ENCODE peak calls at places on chromosomes 2 and 18, in eight cellular contexts. P, K, J, R, V, G, T and Y are unnamed samples.

GRCh38 chr18:79522451-79523220 is 126.9 kb downstream of the NFATC1 start:
- DNase-seq in P (peak), K (peak), J (no peak), R (no peak), V (no peak), G (no peak), T (no peak), Y (no peak)

GRCh38 chr2:169822785-169823392 is 1.8 kb downstream of the METTL5 start:
- DNase-seq in P (no peak), K (no peak), J (no peak), R (no peak), V (no peak), G (no peak), T (no peak), Y (no peak)

GRCh38 chr2:217061916-217062315 is 202.1 kb upstream of the TNP1 start:
- DNase-seq in P (no peak), K (no peak), J (no peak), R (no peak), V (no peak), G (no peak), T (no peak), Y (no peak)

GRCh38 chr2:60966465-60967405 is 50.8 kb upstream of the PEX13 start:
- DNase-seq in P (no peak), K (no peak), J (no peak), R (no peak), V (no peak), G (no peak), T (no peak), Y (no peak)

GRCh38 chr2:3282056-3282998 is 95.3 kb downstream of the EIPR1 start:
- DNase-seq in P (no peak), K (peak), J (no peak), R (peak), V (no peak), G (no peak), T (no peak), Y (no peak)

GRCh38 chr2:161165266-161165665 is 5.0 kb downstream of the TANK start:
- DNase-seq in P (no peak), K (no peak), J (no peak), R (no peak), V (peak), G (no peak), T (no peak), Y (no peak)

GRCh38 chr18:79515944-79516351 is 120.2 kb downstream of the NFATC1 start:
- DNase-seq in P (peak), K (peak), J (no peak), R (no peak), V (peak), G (no peak), T (no peak), Y (no peak)

GRCh38 chr2:31150120-31150670 is 12.0 kb upstream of the GALNT14 start:
- DNase-seq in P (no peak), K (no peak), J (no peak), R (no peak), V (no peak), G (no peak), T (no peak), Y (no peak)

GRCh38 chr18:6785001-6785400 is 55.5 kb downstream of the ARHGAP28 start:
- DNase-seq in P (no peak), K (no peak), J (no peak), R (no peak), V (peak), G (no peak), T (no peak), Y (no peak)

GRCh38 chr2:206378835-206379234 is 64.5 kb upstream of the ADAM23 start:
- DNase-seq in P (no peak), K (no peak), J (no peak), R (no peak), V (peak), G (no peak), T (no peak), Y (no peak)

GRCh38 chr2:196131384-196131861 is 40.0 kb downstream of the STK17B start:
- DNase-seq in P (peak), K (no peak), J (no peak), R (peak), V (peak), G (no peak), T (peak), Y (peak)

GRCh38 chr2:157837851-157838441 is 38.2 kb downstream of the ACVR1 start:
- DNase-seq in P (no peak), K (no peak), J (no peak), R (peak), V (peak), G (no peak), T (no peak), Y (no peak)

GRCh38 chr2:240434728-240435456 is 571 bp upstream of the GPC1 start:
- DNase-seq in P (peak), K (peak), J (peak), R (peak), V (peak), G (peak), T (peak), Y (peak)

GRCh38 chr2:177275041-177275440 is 10.5 kb upstream of the NFE2L2 start:
- DNase-seq in P (no peak), K (no peak), J (no peak), R (no peak), V (peak), G (no peak), T (no peak), Y (no peak)

GRCh38 chr2:207768168-207768890 is 1.4 kb downstream of the FZD5 start:
- DNase-seq in P (peak), K (peak), J (no peak), R (peak), V (peak), G (peak), T (peak), Y (no peak)

GRCh38 chr2:102664439-102665042 is 45.2 kb downstream of the SLC9A2 start:
- DNase-seq in P (peak), K (no peak), J (no peak), R (no peak), V (peak), G (no peak), T (no peak), Y (peak)

GRCh38 chr2:108363048-108363899 is 14.5 kb upstream of the SULT1C4 start:
- DNase-seq in P (no peak), K (no peak), J (no peak), R (no peak), V (no peak), G (no peak), T (no peak), Y (no peak)

GRCh38 chr2:74267068-74267467 is 68.7 kb downstream of the MTHFD2 start:
- DNase-seq in P (peak), K (no peak), J (no peak), R (no peak), V (no peak), G (no peak), T (peak), Y (no peak)

GRCh38 chr18:49161627-49162026 is 210.9 kb upstream of the SMAD7 start:
- DNase-seq in P (no peak), K (no peak), J (no peak), R (no peak), V (peak), G (no peak), T (no peak), Y (peak)

GRCh38 chr2:98948956-98949739 is 13.1 kb upstream of the CRACDL start:
- DNase-seq in P (no peak), K (no peak), J (no peak), R (no peak), V (no peak), G (no peak), T (no peak), Y (no peak)

GRCh38 chr2:47069628-47070154 is 85.4 kb downstream of the STPG4 start:
- DNase-seq in P (peak), K (peak), J (no peak), R (peak), V (peak), G (peak), T (peak), Y (no peak)

GRCh38 chr18:11495441-11495840 is 114.0 kb upstream of the SLC35G4 start:
- DNase-seq in P (no peak), K (no peak), J (no peak), R (no peak), V (no peak), G (no peak), T (no peak), Y (no peak)

GRCh38 chr2:64124571-64124970 is 19.6 kb downstream of the PELI1 start:
- DNase-seq in P (no peak), K (no peak), J (no peak), R (no peak), V (no peak), G (no peak), T (no peak), Y (no peak)

GRCh38 chr2:10363861-10364610 is 61.3 kb downstream of the HPCAL1 start:
- DNase-seq in P (no peak), K (no peak), J (no peak), R (no peak), V (no peak), G (no peak), T (no peak), Y (no peak)

GRCh38 chr2:174176898-174177297 is 71.4 kb downstream of the OLA1 start:
- DNase-seq in P (no peak), K (no peak), J (no peak), R (no peak), V (no peak), G (no peak), T (no peak), Y (no peak)

GRCh38 chr2:9336534-9337354 is 86.6 kb downstream of the ITGB1BP1 start:
- DNase-seq in P (peak), K (no peak), J (no peak), R (peak), V (peak), G (peak), T (no peak), Y (no peak)

GRCh38 chr2:180647206-180647605 is 333.2 kb upstream of the UBE2E3 start:
- DNase-seq in P (no peak), K (no peak), J (no peak), R (no peak), V (no peak), G (no peak), T (no peak), Y (no peak)

GRCh38 chr2:191103793-191104192 is 47.0 kb downstream of the STAT4 start:
- DNase-seq in P (no peak), K (no peak), J (no peak), R (no peak), V (no peak), G (no peak), T (no peak), Y (no peak)

GRCh38 chr2:60819155-60819862 is 62.1 kb upstream of the REL start:
- DNase-seq in P (no peak), K (peak), J (no peak), R (no peak), V (no peak), G (no peak), T (no peak), Y (no peak)

GRCh38 chr2:38771632-38772031 is 6.4 kb upstream of the GEMIN6 start:
- DNase-seq in P (no peak), K (no peak), J (no peak), R (no peak), V (peak), G (no peak), T (no peak), Y (no peak)

GRCh38 chr2:3725458-3726250 is 22.3 kb downstream of the DCDC2C start:
- DNase-seq in P (no peak), K (no peak), J (no peak), R (no peak), V (no peak), G (no peak), T (no peak), Y (no peak)

GRCh38 chr2:101859604-101860003 is 132.2 kb upstream of the IL1R2 start:
- DNase-seq in P (no peak), K (no peak), J (no peak), R (no peak), V (no peak), G (no peak), T (no peak), Y (no peak)

GRCh38 chr2:8487461-8487932 is 194.4 kb upstream of the ID2 start:
- DNase-seq in P (no peak), K (no peak), J (no peak), R (no peak), V (no peak), G (no peak), T (peak), Y (no peak)

GRCh38 chr2:189662674-189663226 is 1.5 kb downstream of the ASNSD1 start:
- DNase-seq in P (no peak), K (no peak), J (no peak), R (no peak), V (no peak), G (no peak), T (no peak), Y (no peak)
- H3K4me3 ChIP-seq in P (no peak), K (peak), J (peak), R (no peak), V (peak), G (peak), T (peak), Y (peak)

GRCh38 chr2:62409442-62409841 is 96.6 kb downstream of the TMEM17 start:
- DNase-seq in P (no peak), K (no peak), J (no peak), R (no peak), V (no peak), G (no peak), T (no peak), Y (no peak)

GRCh38 chr2:62407838-62408589 is 98.0 kb downstream of the TMEM17 start:
- DNase-seq in P (no peak), K (no peak), J (no peak), R (no peak), V (peak), G (peak), T (no peak), Y (no peak)

GRCh38 chr2:62410926-62411456 is 95.0 kb downstream of the TMEM17 start:
- DNase-seq in P (no peak), K (no peak), J (no peak), R (no peak), V (no peak), G (peak), T (no peak), Y (no peak)

GRCh38 chr2:62412347-62412742 is 93.7 kb downstream of the TMEM17 start:
- DNase-seq in P (no peak), K (no peak), J (no peak), R (no peak), V (no peak), G (no peak), T (no peak), Y (no peak)

DNA sequence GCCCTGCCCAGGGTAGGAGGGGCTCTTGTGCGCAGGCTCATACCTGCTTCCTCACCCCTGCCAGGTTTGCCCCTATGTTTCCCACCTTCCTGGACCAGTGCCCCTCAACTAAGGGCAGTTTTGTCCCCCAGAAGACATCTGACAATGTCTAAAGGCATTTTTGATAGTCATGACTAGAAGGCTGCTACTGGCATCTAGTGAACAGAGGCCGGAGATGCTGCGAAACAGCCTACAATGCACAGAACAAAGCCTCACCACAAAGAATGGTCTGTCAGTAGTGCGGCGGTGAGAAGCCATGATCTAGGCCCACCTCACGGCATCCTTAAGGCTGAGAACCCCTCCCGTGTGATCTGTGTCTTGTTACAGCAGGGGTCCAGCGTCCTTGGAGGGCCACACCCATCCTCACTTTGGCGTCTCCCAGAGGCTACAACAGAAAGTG is 96.0 kb downstream of the TMEM17 start:
- DNase-seq in P (no peak), K (no peak), J (no peak), R (no peak), V (no peak), G (no peak), T (peak), Y (no peak)
- TF ChIP-seq CTCF in P (no peak), K (no peak), J (no peak), R (peak), V (no peak), G (no peak), T (peak), Y (peak)

DNA sequence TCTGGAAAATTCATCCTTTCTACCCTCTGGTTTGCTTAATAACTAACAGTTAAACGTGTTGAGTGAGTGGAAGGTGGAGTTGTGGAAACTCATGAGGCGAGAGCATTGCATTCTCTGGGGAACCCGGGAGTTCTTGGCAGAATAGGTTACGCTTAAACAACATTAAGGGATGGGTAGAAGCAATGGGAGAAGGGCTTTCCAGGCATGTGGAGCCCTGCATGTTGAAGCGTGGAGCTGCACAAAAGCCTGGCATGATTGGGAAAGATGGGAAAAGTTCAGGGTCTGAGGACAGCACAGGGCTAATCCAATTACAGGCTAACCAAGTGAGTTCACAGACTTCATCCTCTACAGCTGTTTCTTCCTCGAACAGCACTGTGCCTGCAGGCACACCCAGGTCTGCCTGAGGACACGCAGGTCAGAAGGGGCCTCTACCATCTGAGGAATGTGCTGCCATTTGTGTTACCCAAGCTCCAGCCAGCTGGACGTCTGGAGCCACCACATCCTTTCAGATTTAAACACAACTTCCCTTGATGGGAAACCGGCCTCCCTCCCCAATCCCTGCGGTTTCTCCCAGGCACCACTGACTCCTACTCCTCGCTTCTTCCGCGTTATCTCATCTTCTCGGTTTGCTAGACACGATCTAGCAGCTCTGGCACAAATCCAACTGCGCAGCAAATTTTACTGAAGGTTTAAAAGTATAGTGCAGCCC is 164.2 kb downstream of the ANTXR1 start:
- DNase-seq in P (peak), K (peak), J (peak), R (peak), V (peak), G (peak), T (peak), Y (no peak)
- H3K4me3 ChIP-seq in P (no peak), K (peak), J (peak), R (no peak), V (no peak), G (no peak), T (peak), Y (no peak)

DNA sequence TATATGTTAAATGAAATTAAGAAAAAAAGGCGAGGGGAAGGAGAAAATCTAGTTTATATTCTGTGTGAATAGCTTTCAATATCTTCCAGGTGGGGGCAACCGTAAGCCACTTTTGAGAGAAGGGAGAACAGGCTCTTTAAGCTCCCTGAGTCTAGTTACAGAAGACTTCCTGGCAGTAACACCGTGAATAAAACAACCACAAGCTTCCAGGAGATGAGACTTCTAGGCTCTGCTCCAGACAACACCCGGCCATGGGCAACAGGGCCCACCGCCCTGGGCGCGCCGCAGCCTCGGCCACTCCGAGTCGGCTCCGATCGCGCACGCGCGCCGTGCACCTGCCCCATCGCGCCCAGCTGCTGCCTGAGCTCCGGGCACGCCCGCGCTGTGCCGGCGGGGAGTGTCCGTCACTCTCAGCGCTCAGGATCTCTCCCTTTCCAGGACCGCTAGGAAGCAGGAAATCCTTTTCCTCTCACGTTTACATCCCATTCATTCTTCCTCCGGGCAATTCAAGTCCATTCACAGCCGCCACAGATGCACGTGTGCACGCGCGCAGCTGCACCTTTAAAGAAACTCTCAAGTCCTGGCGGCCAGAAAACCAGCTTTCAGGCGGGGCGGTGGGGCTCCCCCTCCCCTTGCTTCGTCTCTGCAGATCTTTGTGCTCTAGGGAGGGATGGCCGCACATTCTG is 19.4 kb upstream of the PAX3 start:
- DNase-seq in P (peak), K (peak), J (no peak), R (no peak), V (peak), G (peak), T (peak), Y (no peak)
- TF ChIP-seq CTCF in P (peak), K (peak), J (no peak), R (peak), V (peak), G (peak), T (peak), Y (peak)

GRCh38 chr18:31042068-31042390 is 513 bp downstream of the DSC3 start:
- DNase-seq in P (no peak), K (no peak), J (no peak), R (no peak), V (no peak), G (no peak), T (no peak), Y (no peak)
- H3K4me3 ChIP-seq in P (peak), K (peak), J (peak), R (no peak), V (peak), G (no peak), T (peak), Y (no peak)